ENCODE peak calls at places on chromosomes 6 and 20, in eight cellular contexts. A, K, E, S, N, R, H and F are unnamed samples.
A peak's percentile ranks its signal among the peaks of the same experiment; 100 is the strongest.

GRCh38 chr6:56399250-56399671 is 151.9 kb upstream of the COL21A1 start:
- DNase-seq in A (no peak), K (no peak), E (no peak), S (no peak), N (no peak), R (peak; percentile 31), H (peak; percentile 63), F (no peak)

GRCh38 chr6:26307830-26308229 is 57.2 kb upstream of the BTN3A2 start:
- DNase-seq in A (no peak), K (no peak), E (no peak), S (no peak), N (peak; percentile 21), R (no peak), H (no peak), F (no peak)

GRCh38 chr6:122620902-122621301 is 10.7 kb downstream of the PKIB start:
- DNase-seq in A (no peak), K (no peak), E (no peak), S (no peak), N (peak; percentile 87), R (no peak), H (peak; percentile 70), F (no peak)

GRCh38 chr6:147141690-147142308 is 62.4 kb upstream of the STXBP5 start:
- DNase-seq in A (no peak), K (no peak), E (peak; percentile 65), S (no peak), N (peak; percentile 41), R (no peak), H (peak; percentile 73), F (no peak)

GRCh38 chr20:59825563-59825920 is 107.9 kb downstream of the SYCP2 start:
- DNase-seq in A (no peak), K (no peak), E (no peak), S (no peak), N (no peak), R (no peak), H (no peak), F (no peak)

GRCh38 chr20:10848810-10849370 is 175.1 kb upstream of the JAG1 start:
- DNase-seq in A (peak; percentile 48), K (no peak), E (peak; percentile 88), S (no peak), N (peak; percentile 71), R (peak; percentile 88), H (peak; percentile 98), F (peak; percentile 18)

GRCh38 chr6:52994789-52995078 is 350 bp downstream of the GSTA4 start:
- DNase-seq in A (no peak), K (peak; percentile 68), E (no peak), S (no peak), N (no peak), R (peak; percentile 24), H (peak; percentile 43), F (peak; percentile 13)

GRCh38 chr6:3687847-3688246 is 63.7 kb downstream of the PXDC1 start:
- DNase-seq in A (no peak), K (no peak), E (no peak), S (peak; percentile 59), N (no peak), R (no peak), H (no peak), F (no peak)

GRCh38 chr6:56686429-56686828 is 43.7 kb upstream of the DST start:
- DNase-seq in A (no peak), K (no peak), E (no peak), S (no peak), N (no peak), R (no peak), H (no peak), F (no peak)

GRCh38 chr6:132961122-132961521 is 146.8 kb downstream of the RPS12 start:
- DNase-seq in A (no peak), K (no peak), E (peak; percentile 47), S (no peak), N (peak; percentile 63), R (peak; percentile 50), H (peak; percentile 86), F (peak; percentile 7)

GRCh38 chr20:53773792-53774371 is 180.2 kb upstream of the ZNF217 start:
- DNase-seq in A (no peak), K (no peak), E (peak; percentile 89), S (no peak), N (peak; percentile 99), R (peak; percentile 93), H (peak; percentile 98), F (no peak)

GRCh38 chr20:21376631-21377030 is 20.7 kb downstream of the NKX2-4 start:
- DNase-seq in A (no peak), K (no peak), E (no peak), S (no peak), N (no peak), R (no peak), H (no peak), F (no peak)

GRCh38 chr6:160156842-160157241 is 35.2 kb downstream of the SLC22A1 start:
- DNase-seq in A (no peak), K (no peak), E (no peak), S (no peak), N (no peak), R (peak; percentile 25), H (peak; percentile 41), F (no peak)

GRCh38 chr6:19988555-19988954 is 151.4 kb downstream of the ID4 start:
- DNase-seq in A (no peak), K (no peak), E (no peak), S (peak; percentile 68), N (no peak), R (peak; percentile 10), H (peak; percentile 17), F (peak; percentile 17)

GRCh38 chr6:14544689-14545088 is 427.1 kb downstream of the CD83 start:
- DNase-seq in A (no peak), K (no peak), E (no peak), S (no peak), N (no peak), R (no peak), H (no peak), F (no peak)

GRCh38 chr6:10403385-10404106 is 11.3 kb downstream of the TFAP2A start:
- DNase-seq in A (no peak), K (no peak), E (peak; percentile 75), S (no peak), N (peak; percentile 94), R (peak; percentile 65), H (peak; percentile 81), F (peak; percentile 47)

GRCh38 chr6:167683028-167683862 is 143.5 kb upstream of the AFDN start:
- DNase-seq in A (peak; percentile 74), K (peak; percentile 78), E (no peak), S (no peak), N (peak; percentile 37), R (peak; percentile 95), H (peak; percentile 93), F (peak; percentile 82)

GRCh38 chr20:1663917-1664316 is 6.3 kb upstream of the SIRPG start:
- DNase-seq in A (no peak), K (no peak), E (peak; percentile 7), S (no peak), N (peak; percentile 37), R (no peak), H (peak; percentile 24), F (no peak)

DNA sequence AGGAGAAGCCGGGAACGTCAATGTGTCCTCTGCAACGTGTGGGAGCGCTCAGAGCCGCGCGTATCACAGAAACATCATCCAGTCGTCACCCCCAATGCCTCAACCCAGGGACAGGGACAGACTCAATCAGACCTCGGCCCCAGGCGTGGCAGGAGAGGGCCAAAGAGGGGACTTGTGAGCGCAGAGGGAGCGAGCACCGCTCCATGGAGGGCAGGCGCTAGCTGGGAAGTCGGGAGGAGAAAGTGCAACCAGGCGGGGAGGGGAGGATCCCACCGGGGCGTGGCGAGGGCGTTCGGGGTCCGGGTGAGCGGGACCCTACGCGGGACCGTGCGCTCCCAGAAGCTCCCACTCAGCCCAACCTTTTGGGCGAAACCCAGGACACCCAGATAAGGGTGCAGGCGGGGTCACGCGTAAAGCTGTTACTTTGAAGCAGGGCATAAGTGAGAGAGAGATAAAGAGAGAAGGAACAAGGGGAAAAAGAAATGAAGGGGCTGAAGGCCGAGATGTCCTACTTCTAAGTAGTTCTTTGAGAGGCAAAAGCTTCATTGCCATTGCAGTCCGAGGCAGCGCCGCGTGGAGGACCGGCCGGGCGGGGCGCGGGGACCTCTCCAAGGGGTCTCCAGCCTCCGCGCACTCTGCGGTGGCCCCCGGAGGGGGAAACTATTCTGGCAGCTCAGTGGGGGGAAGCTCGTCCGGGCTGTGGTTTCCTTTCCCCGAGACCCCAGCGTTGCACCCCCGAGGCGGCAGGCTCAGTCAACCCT is 862 bp upstream of the SOBP start:
- DNase-seq in A (peak; percentile 50), K (peak; percentile 66), E (peak; percentile 14), S (peak; percentile 80), N (no peak), R (peak; percentile 32), H (no peak), F (peak; percentile 23)
- TF ChIP-seq CTCF in A (no peak), K (peak; percentile 7), E (no peak), S (no peak), N (no peak), R (no peak), H (no peak), F (no peak)

GRCh38 chr20:55057779-55058415 is 582.5 kb downstream of the DOK5 start:
- DNase-seq in A (no peak), K (no peak), E (no peak), S (no peak), N (no peak), R (no peak), H (peak; percentile 3), F (no peak)
- TF ChIP-seq CTCF in A (peak; percentile 30), K (no peak), E (no peak), S (peak; percentile 53), N (peak; percentile 32), R (no peak), H (no peak), F (no peak)

DNA sequence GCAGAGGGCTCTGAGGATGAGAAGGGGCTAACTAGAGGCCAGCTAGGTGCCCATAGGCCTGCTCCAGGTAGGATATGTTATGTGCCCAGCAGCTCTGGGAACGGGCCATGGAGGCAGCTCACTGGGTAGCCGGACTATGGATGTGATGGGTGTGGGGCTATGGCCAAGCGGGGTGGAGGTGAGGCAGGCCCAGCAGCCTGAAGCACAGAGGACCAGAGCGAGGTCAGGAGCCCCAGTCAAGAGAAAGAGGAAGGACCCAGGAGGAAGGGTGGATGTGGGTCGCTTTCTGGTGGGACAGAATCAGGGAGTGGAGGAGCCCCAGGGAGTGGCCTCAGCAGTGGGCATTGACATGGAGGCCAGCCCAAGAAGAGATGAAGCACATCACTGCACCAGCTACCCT is 117.9 kb upstream of the MLN start:
- DNase-seq in A (no peak), K (no peak), E (no peak), S (no peak), N (no peak), R (no peak), H (no peak), F (no peak)
- TF ChIP-seq CTCF in A (no peak), K (no peak), E (no peak), S (no peak), N (no peak), R (no peak), H (no peak), F (no peak)

GRCh38 chr6:127550403-127550802 is 26.6 kb upstream of the C6orf58 start:
- DNase-seq in A (no peak), K (no peak), E (peak; percentile 59), S (no peak), N (no peak), R (peak; percentile 17), H (peak; percentile 81), F (no peak)

GRCh38 chr6:127554435-127555006 is 22.5 kb upstream of the C6orf58 start:
- DNase-seq in A (no peak), K (no peak), E (peak; percentile 23), S (peak; percentile 62), N (no peak), R (peak; percentile 50), H (peak; percentile 40), F (peak; percentile 54)
- TF ChIP-seq CTCF in A (no peak), K (peak; percentile 17), E (peak; percentile 49), S (peak; percentile 67), N (peak; percentile 69), R (peak; percentile 60), H (peak; percentile 58), F (no peak)